ENCODE peak calls at places on chromosomes 11 and 22, in ten cellular contexts. One of them, this sample, is unnamed.

GRCh38 chr11:67998150-67999045 is 5.5 kb downstream of the UNC93B1 start:
- DNase-seq in neural progenitor cell: no peak
- DNase-seq in Calu3: no peak
- DNase-seq in cardiac muscle cell: no peak
- DNase-seq in NCI-H1436: no peak
- DNase-seq in HTR-8/SVneo: no peak
- DNase-seq in M059J: no peak
- DNase-seq in heart right ventricle: no peak
- DNase-seq in Peyer's patch: peak
- DNase-seq in activated CD8-positive, alpha-beta T cell treated with anti-CD3 and anti-CD28 coated beads, Interleukin-2, amount 10 ng/mL, durations not matched to agents 7 days and 5 days: peak
- DNase-seq in this sample: no peak

GRCh38 chr11:2522636-2523255 is 77.9 kb downstream of the KCNQ1 start:
- DNase-seq in heart right ventricle: no peak
- DNase-seq in NCI-H1436: no peak
- DNase-seq in Peyer's patch: peak
- DNase-seq in M059J: no peak
- DNase-seq in HTR-8/SVneo: no peak
- DNase-seq in activated CD8-positive, alpha-beta T cell treated with anti-CD3 and anti-CD28 coated beads, Interleukin-2, amount 10 ng/mL, durations not matched to agents 7 days and 5 days: no peak
- DNase-seq in Calu3: no peak
- DNase-seq in cardiac muscle cell: no peak
- DNase-seq in neural progenitor cell: peak
- DNase-seq in this sample: no peak

GRCh38 chr11:120714448-120714847 is 202.9 kb downstream of the GRIK4 start:
- DNase-seq in heart right ventricle: no peak
- DNase-seq in HTR-8/SVneo: no peak
- DNase-seq in Calu3: no peak
- DNase-seq in NCI-H1436: no peak
- DNase-seq in M059J: peak
- DNase-seq in Peyer's patch: no peak
- DNase-seq in neural progenitor cell: no peak
- DNase-seq in activated CD8-positive, alpha-beta T cell treated with anti-CD3 and anti-CD28 coated beads, Interleukin-2, amount 10 ng/mL, durations not matched to agents 7 days and 5 days: no peak
- DNase-seq in cardiac muscle cell: no peak
- DNase-seq in this sample: no peak

GRCh38 chr22:39097098-39098020 is at the start of gene APOBEC3H:
- DNase-seq in cardiac muscle cell: peak
- DNase-seq in Calu3: peak
- DNase-seq in HTR-8/SVneo: peak
- DNase-seq in M059J: peak
- DNase-seq in NCI-H1436: no peak
- DNase-seq in neural progenitor cell: no peak
- DNase-seq in Peyer's patch: peak
- DNase-seq in heart right ventricle: no peak
- DNase-seq in activated CD8-positive, alpha-beta T cell treated with anti-CD3 and anti-CD28 coated beads, Interleukin-2, amount 10 ng/mL, durations not matched to agents 7 days and 5 days: peak
- DNase-seq in this sample: no peak

GRCh38 chr22:17563936-17564391 is 666 bp downstream of the SLC25A18 start:
- DNase-seq in M059J: peak
- DNase-seq in cardiac muscle cell: no peak
- DNase-seq in NCI-H1436: peak
- DNase-seq in activated CD8-positive, alpha-beta T cell treated with anti-CD3 and anti-CD28 coated beads, Interleukin-2, amount 10 ng/mL, durations not matched to agents 7 days and 5 days: no peak
- DNase-seq in neural progenitor cell: no peak
- DNase-seq in Peyer's patch: no peak
- DNase-seq in Calu3: no peak
- DNase-seq in heart right ventricle: no peak
- DNase-seq in HTR-8/SVneo: no peak
- DNase-seq in this sample: no peak

GRCh38 chr22:19966908-19967750 is 25.5 kb upstream of the TXNRD2 start:
- DNase-seq in NCI-H1436: no peak
- DNase-seq in neural progenitor cell: no peak
- DNase-seq in Peyer's patch: no peak
- DNase-seq in M059J: no peak
- DNase-seq in activated CD8-positive, alpha-beta T cell treated with anti-CD3 and anti-CD28 coated beads, Interleukin-2, amount 10 ng/mL, durations not matched to agents 7 days and 5 days: no peak
- DNase-seq in cardiac muscle cell: no peak
- DNase-seq in HTR-8/SVneo: no peak
- DNase-seq in heart right ventricle: no peak
- DNase-seq in Calu3: no peak
- DNase-seq in this sample: no peak

GRCh38 chr11:11621881-11622706 is at the start of gene GALNT18:
- DNase-seq in cardiac muscle cell: peak
- DNase-seq in Peyer's patch: peak
- DNase-seq in Calu3: peak
- DNase-seq in M059J: peak
- DNase-seq in activated CD8-positive, alpha-beta T cell treated with anti-CD3 and anti-CD28 coated beads, Interleukin-2, amount 10 ng/mL, durations not matched to agents 7 days and 5 days: peak
- DNase-seq in heart right ventricle: peak
- DNase-seq in HTR-8/SVneo: peak
- DNase-seq in neural progenitor cell: peak
- DNase-seq in NCI-H1436: peak
- DNase-seq in this sample: peak

GRCh38 chr11:101797335-101797734 is 117.5 kb upstream of the CEP126 start:
- DNase-seq in cardiac muscle cell: no peak
- DNase-seq in M059J: peak
- DNase-seq in Peyer's patch: no peak
- DNase-seq in HTR-8/SVneo: no peak
- DNase-seq in NCI-H1436: no peak
- DNase-seq in heart right ventricle: no peak
- DNase-seq in neural progenitor cell: no peak
- DNase-seq in Calu3: no peak
- DNase-seq in activated CD8-positive, alpha-beta T cell treated with anti-CD3 and anti-CD28 coated beads, Interleukin-2, amount 10 ng/mL, durations not matched to agents 7 days and 5 days: no peak
- DNase-seq in this sample: no peak

GRCh38 chr11:120546312-120547205 is 35.0 kb downstream of the GRIK4 start:
- DNase-seq in cardiac muscle cell: no peak
- DNase-seq in Peyer's patch: peak
- DNase-seq in heart right ventricle: no peak
- DNase-seq in Calu3: peak
- DNase-seq in activated CD8-positive, alpha-beta T cell treated with anti-CD3 and anti-CD28 coated beads, Interleukin-2, amount 10 ng/mL, durations not matched to agents 7 days and 5 days: no peak
- DNase-seq in neural progenitor cell: peak
- DNase-seq in HTR-8/SVneo: peak
- DNase-seq in NCI-H1436: peak
- DNase-seq in M059J: peak
- DNase-seq in this sample: no peak

GRCh38 chr11:71252434-71252781 is at the start of gene SHANK2:
- DNase-seq in cardiac muscle cell: peak
- DNase-seq in neural progenitor cell: peak
- DNase-seq in HTR-8/SVneo: no peak
- DNase-seq in activated CD8-positive, alpha-beta T cell treated with anti-CD3 and anti-CD28 coated beads, Interleukin-2, amount 10 ng/mL, durations not matched to agents 7 days and 5 days: no peak
- DNase-seq in M059J: no peak
- DNase-seq in Calu3: peak
- DNase-seq in heart right ventricle: no peak
- DNase-seq in NCI-H1436: no peak
- DNase-seq in Peyer's patch: no peak
- DNase-seq in this sample: no peak

GRCh38 chr11:130675456-130675855 is 227.0 kb downstream of the ADAMTS15 start:
- DNase-seq in heart right ventricle: peak
- DNase-seq in HTR-8/SVneo: no peak
- DNase-seq in M059J: peak
- DNase-seq in activated CD8-positive, alpha-beta T cell treated with anti-CD3 and anti-CD28 coated beads, Interleukin-2, amount 10 ng/mL, durations not matched to agents 7 days and 5 days: no peak
- DNase-seq in cardiac muscle cell: no peak
- DNase-seq in Calu3: no peak
- DNase-seq in NCI-H1436: no peak
- DNase-seq in Peyer's patch: no peak
- DNase-seq in neural progenitor cell: no peak
- DNase-seq in this sample: no peak

GRCh38 chr11:8232849-8233606 is 30.6 kb downstream of the LMO1 start:
- DNase-seq in NCI-H1436: no peak
- DNase-seq in Calu3: no peak
- DNase-seq in neural progenitor cell: no peak
- DNase-seq in cardiac muscle cell: peak
- DNase-seq in activated CD8-positive, alpha-beta T cell treated with anti-CD3 and anti-CD28 coated beads, Interleukin-2, amount 10 ng/mL, durations not matched to agents 7 days and 5 days: no peak
- DNase-seq in Peyer's patch: no peak
- DNase-seq in HTR-8/SVneo: no peak
- DNase-seq in M059J: no peak
- DNase-seq in heart right ventricle: no peak
- DNase-seq in this sample: no peak

GRCh38 chr11:110433393-110434333 is 3.9 kb downstream of the FDX1 start:
- DNase-seq in Calu3: no peak
- DNase-seq in M059J: peak
- DNase-seq in cardiac muscle cell: no peak
- DNase-seq in heart right ventricle: no peak
- DNase-seq in neural progenitor cell: no peak
- DNase-seq in HTR-8/SVneo: peak
- DNase-seq in activated CD8-positive, alpha-beta T cell treated with anti-CD3 and anti-CD28 coated beads, Interleukin-2, amount 10 ng/mL, durations not matched to agents 7 days and 5 days: no peak
- DNase-seq in NCI-H1436: no peak
- DNase-seq in Peyer's patch: no peak
- DNase-seq in this sample: peak

GRCh38 chr11:73939096-73939495 is 11.7 kb upstream of the DNAJB13 start:
- DNase-seq in HTR-8/SVneo: no peak
- DNase-seq in NCI-H1436: no peak
- DNase-seq in cardiac muscle cell: no peak
- DNase-seq in neural progenitor cell: no peak
- DNase-seq in heart right ventricle: no peak
- DNase-seq in M059J: peak
- DNase-seq in Peyer's patch: no peak
- DNase-seq in Calu3: no peak
- DNase-seq in activated CD8-positive, alpha-beta T cell treated with anti-CD3 and anti-CD28 coated beads, Interleukin-2, amount 10 ng/mL, durations not matched to agents 7 days and 5 days: no peak
- DNase-seq in this sample: no peak

GRCh38 chr11:33694346-33695050 is 6.1 kb downstream of the C11orf91 start:
- DNase-seq in Calu3: peak
- DNase-seq in M059J: no peak
- DNase-seq in NCI-H1436: no peak
- DNase-seq in neural progenitor cell: no peak
- DNase-seq in cardiac muscle cell: no peak
- DNase-seq in HTR-8/SVneo: no peak
- DNase-seq in activated CD8-positive, alpha-beta T cell treated with anti-CD3 and anti-CD28 coated beads, Interleukin-2, amount 10 ng/mL, durations not matched to agents 7 days and 5 days: no peak
- DNase-seq in Peyer's patch: no peak
- DNase-seq in heart right ventricle: no peak
- DNase-seq in this sample: no peak

GRCh38 chr11:113974741-113975470 is at the start of gene HTR3A:
- DNase-seq in Peyer's patch: peak
- DNase-seq in cardiac muscle cell: peak
- DNase-seq in heart right ventricle: peak
- DNase-seq in neural progenitor cell: peak
- DNase-seq in NCI-H1436: peak
- DNase-seq in M059J: peak
- DNase-seq in Calu3: peak
- DNase-seq in activated CD8-positive, alpha-beta T cell treated with anti-CD3 and anti-CD28 coated beads, Interleukin-2, amount 10 ng/mL, durations not matched to agents 7 days and 5 days: no peak
- DNase-seq in HTR-8/SVneo: peak
- DNase-seq in this sample: peak

GRCh38 chr11:15605094-15605493 is 490.4 kb downstream of the INSC start:
- DNase-seq in M059J: no peak
- DNase-seq in heart right ventricle: no peak
- DNase-seq in HTR-8/SVneo: no peak
- DNase-seq in neural progenitor cell: no peak
- DNase-seq in cardiac muscle cell: no peak
- DNase-seq in Peyer's patch: peak
- DNase-seq in Calu3: no peak
- DNase-seq in NCI-H1436: no peak
- DNase-seq in activated CD8-positive, alpha-beta T cell treated with anti-CD3 and anti-CD28 coated beads, Interleukin-2, amount 10 ng/mL, durations not matched to agents 7 days and 5 days: no peak
- DNase-seq in this sample: no peak

GRCh38 chr11:61963282-61964057 is 4.0 kb downstream of the FTH1 start:
- DNase-seq in heart right ventricle: no peak
- DNase-seq in Calu3: no peak
- DNase-seq in NCI-H1436: no peak
- DNase-seq in HTR-8/SVneo: no peak
- DNase-seq in M059J: peak
- DNase-seq in cardiac muscle cell: no peak
- DNase-seq in neural progenitor cell: no peak
- DNase-seq in Peyer's patch: peak
- DNase-seq in activated CD8-positive, alpha-beta T cell treated with anti-CD3 and anti-CD28 coated beads, Interleukin-2, amount 10 ng/mL, durations not matched to agents 7 days and 5 days: no peak
- DNase-seq in this sample: no peak

GRCh38 chr22:17972385-17973181 is 51.8 kb downstream of the MICAL3 start:
- DNase-seq in M059J: peak
- DNase-seq in activated CD8-positive, alpha-beta T cell treated with anti-CD3 and anti-CD28 coated beads, Interleukin-2, amount 10 ng/mL, durations not matched to agents 7 days and 5 days: no peak
- DNase-seq in Calu3: no peak
- DNase-seq in HTR-8/SVneo: peak
- DNase-seq in NCI-H1436: no peak
- DNase-seq in cardiac muscle cell: peak
- DNase-seq in neural progenitor cell: peak
- DNase-seq in heart right ventricle: peak
- DNase-seq in Peyer's patch: no peak
- DNase-seq in this sample: no peak